ENCODE peak calls at places on chromosomes 3 and 15, in five cellular contexts. One of them, this sample, is unnamed.
A peak's percentile ranks its signal among the peaks of the same experiment; 100 is the strongest.

GRCh38 chr3:58102976-58103447 is 94.8 kb downstream of the FLNB start:
- DNase-seq in NCI-H1092 treated with DMSO at 0.1 percent for 48 hours: no peak
- DNase-seq in iris pigment epithelial cell: peak; percentile 69
- DNase-seq in heart right ventricle: no peak
- DNase-seq in GM18507: no peak
- DNase-seq in this sample: no peak

GRCh38 chr3:137110392-137110996 is 152.7 kb downstream of the IL20RB start:
- DNase-seq in heart right ventricle: no peak
- DNase-seq in GM18507: no peak
- DNase-seq in iris pigment epithelial cell: peak; percentile 44
- DNase-seq in NCI-H1092 treated with DMSO at 0.1 percent for 48 hours: peak; percentile 34
- DNase-seq in this sample: no peak

GRCh38 chr15:89690276-89691218 is at the start of the genes PEX11A and WDR93:
- DNase-seq in NCI-H1092 treated with DMSO at 0.1 percent for 48 hours: peak; percentile 60
- DNase-seq in iris pigment epithelial cell: peak; percentile 55
- DNase-seq in GM18507: peak; percentile 82
- DNase-seq in heart right ventricle: peak; percentile 79
- DNase-seq in this sample: peak; percentile 76

GRCh38 chr3:81723732-81724313 is 37.6 kb downstream of the GBE1 start:
- DNase-seq in NCI-H1092 treated with DMSO at 0.1 percent for 48 hours: no peak
- DNase-seq in iris pigment epithelial cell: peak; percentile 78
- DNase-seq in GM18507: no peak
- DNase-seq in heart right ventricle: no peak
- DNase-seq in this sample: no peak

GRCh38 chr15:82831894-82832600 is 22.6 kb downstream of the WHAMM start:
- DNase-seq in GM18507: no peak
- DNase-seq in heart right ventricle: no peak
- DNase-seq in iris pigment epithelial cell: no peak
- DNase-seq in NCI-H1092 treated with DMSO at 0.1 percent for 48 hours: no peak
- DNase-seq in this sample: no peak

GRCh38 chr15:25508369-25509002 is 69.7 kb upstream of the UBE3A start:
- DNase-seq in NCI-H1092 treated with DMSO at 0.1 percent for 48 hours: peak; percentile 23
- DNase-seq in heart right ventricle: peak; percentile 13
- DNase-seq in GM18507: no peak
- DNase-seq in iris pigment epithelial cell: peak; percentile 33
- DNase-seq in this sample: no peak

GRCh38 chr3:12503126-12503952 is 19.1 kb downstream of the TSEN2 start:
- DNase-seq in GM18507: no peak
- DNase-seq in heart right ventricle: no peak
- DNase-seq in NCI-H1092 treated with DMSO at 0.1 percent for 48 hours: no peak
- DNase-seq in iris pigment epithelial cell: no peak
- DNase-seq in this sample: no peak

GRCh38 chr15:49406352-49407118 is 16.5 kb upstream of the FGF7 start:
- DNase-seq in heart right ventricle: no peak
- DNase-seq in iris pigment epithelial cell: no peak
- DNase-seq in GM18507: no peak
- DNase-seq in NCI-H1092 treated with DMSO at 0.1 percent for 48 hours: no peak
- DNase-seq in this sample: no peak

GRCh38 chr15:53569756-53570480 is 189.5 kb downstream of the WDR72 start:
- DNase-seq in iris pigment epithelial cell: no peak
- DNase-seq in NCI-H1092 treated with DMSO at 0.1 percent for 48 hours: no peak
- DNase-seq in heart right ventricle: no peak
- DNase-seq in GM18507: no peak
- DNase-seq in this sample: no peak

GRCh38 chr3:133965033-133965570 is 64.6 kb downstream of the SLCO2A1 start:
- DNase-seq in GM18507: no peak
- DNase-seq in heart right ventricle: no peak
- DNase-seq in NCI-H1092 treated with DMSO at 0.1 percent for 48 hours: peak; percentile 51
- DNase-seq in iris pigment epithelial cell: no peak
- DNase-seq in this sample: no peak

GRCh38 chr3:72101538-72101937 is 316.6 kb upstream of the PROK2 start:
- DNase-seq in heart right ventricle: no peak
- DNase-seq in NCI-H1092 treated with DMSO at 0.1 percent for 48 hours: no peak
- DNase-seq in GM18507: no peak
- DNase-seq in iris pigment epithelial cell: no peak
- DNase-seq in this sample: no peak

GRCh38 chr15:40697916-40698315 is 2.9 kb downstream of the RAD51 start:
- DNase-seq in GM18507: no peak
- DNase-seq in NCI-H1092 treated with DMSO at 0.1 percent for 48 hours: no peak
- DNase-seq in iris pigment epithelial cell: no peak
- DNase-seq in heart right ventricle: no peak
- DNase-seq in this sample: no peak

GRCh38 chr3:123660900-123661299 is 76.0 kb upstream of the HACD2 start:
- DNase-seq in GM18507: no peak
- DNase-seq in NCI-H1092 treated with DMSO at 0.1 percent for 48 hours: peak; percentile 82
- DNase-seq in iris pigment epithelial cell: peak; percentile 98
- DNase-seq in heart right ventricle: peak; percentile 92
- DNase-seq in this sample: no peak

GRCh38 chr3:43366880-43367279 is 80.5 kb downstream of the SNRK start:
- DNase-seq in NCI-H1092 treated with DMSO at 0.1 percent for 48 hours: no peak
- DNase-seq in GM18507: no peak
- DNase-seq in iris pigment epithelial cell: no peak
- DNase-seq in heart right ventricle: peak; percentile 36
- DNase-seq in this sample: no peak

GRCh38 chr3:39147711-39148115 is 5.7 kb downstream of the CSRNP1 start:
- DNase-seq in NCI-H1092 treated with DMSO at 0.1 percent for 48 hours: no peak
- DNase-seq in iris pigment epithelial cell: peak; percentile 63
- DNase-seq in heart right ventricle: peak; percentile 63
- DNase-seq in GM18507: peak; percentile 39
- DNase-seq in this sample: peak; percentile 58

GRCh38 chr3:29537889-29538609 is 257.2 kb downstream of the RBMS3 start:
- DNase-seq in NCI-H1092 treated with DMSO at 0.1 percent for 48 hours: no peak
- DNase-seq in iris pigment epithelial cell: no peak
- DNase-seq in GM18507: no peak
- DNase-seq in heart right ventricle: no peak
- DNase-seq in this sample: no peak

GRCh38 chr3:27253831-27254230 is 115.4 kb downstream of the NEK10 start:
- DNase-seq in NCI-H1092 treated with DMSO at 0.1 percent for 48 hours: no peak
- DNase-seq in heart right ventricle: peak; percentile 3
- DNase-seq in GM18507: no peak
- DNase-seq in iris pigment epithelial cell: peak; percentile 51
- DNase-seq in this sample: no peak

GRCh38 chr15:57921371-57921770 is 144.1 kb downstream of the ALDH1A2 start:
- DNase-seq in NCI-H1092 treated with DMSO at 0.1 percent for 48 hours: no peak
- DNase-seq in heart right ventricle: no peak
- DNase-seq in iris pigment epithelial cell: peak; percentile 53
- DNase-seq in GM18507: no peak
- DNase-seq in this sample: no peak

GRCh38 chr15:75238150-75238549 is 20.0 kb upstream of the GOLGA6C start:
- DNase-seq in iris pigment epithelial cell: no peak
- DNase-seq in heart right ventricle: no peak
- DNase-seq in GM18507: no peak
- DNase-seq in NCI-H1092 treated with DMSO at 0.1 percent for 48 hours: no peak
- DNase-seq in this sample: peak; percentile 3

GRCh38 chr3:86969500-86970189 is 21.3 kb downstream of the VGLL3 start:
- DNase-seq in heart right ventricle: no peak
- DNase-seq in NCI-H1092 treated with DMSO at 0.1 percent for 48 hours: no peak
- DNase-seq in GM18507: peak; percentile 2
- DNase-seq in iris pigment epithelial cell: peak; percentile 63
- DNase-seq in this sample: peak; percentile 23

GRCh38 chr15:87144775-87145174 is 1065.1 kb downstream of the AGBL1 start:
- DNase-seq in GM18507: no peak
- DNase-seq in heart right ventricle: no peak
- DNase-seq in iris pigment epithelial cell: no peak
- DNase-seq in NCI-H1092 treated with DMSO at 0.1 percent for 48 hours: peak; percentile 34
- DNase-seq in this sample: no peak

GRCh38 chr15:63586790-63587189 is 10.4 kb upstream of the FBXL22 start:
- DNase-seq in NCI-H1092 treated with DMSO at 0.1 percent for 48 hours: no peak
- DNase-seq in iris pigment epithelial cell: no peak
- DNase-seq in GM18507: no peak
- DNase-seq in heart right ventricle: no peak
- DNase-seq in this sample: no peak

GRCh38 chr3:172680684-172681083 is 30.2 kb downstream of the NCEH1 start:
- DNase-seq in heart right ventricle: no peak
- DNase-seq in iris pigment epithelial cell: no peak
- DNase-seq in GM18507: no peak
- DNase-seq in NCI-H1092 treated with DMSO at 0.1 percent for 48 hours: no peak
- DNase-seq in this sample: no peak

GRCh38 chr3:24352893-24353553 is 141.6 kb downstream of the THRB start:
- DNase-seq in GM18507: no peak
- DNase-seq in heart right ventricle: no peak
- DNase-seq in iris pigment epithelial cell: no peak
- DNase-seq in NCI-H1092 treated with DMSO at 0.1 percent for 48 hours: no peak
- DNase-seq in this sample: no peak

GRCh38 chr15:66760358-66760967 is 58.4 kb downstream of the SMAD6 start:
- DNase-seq in GM18507: no peak
- DNase-seq in heart right ventricle: no peak
- DNase-seq in iris pigment epithelial cell: no peak
- DNase-seq in NCI-H1092 treated with DMSO at 0.1 percent for 48 hours: no peak
- DNase-seq in this sample: no peak